ENCODE peak calls at places on chromosomes 5 and 9, in four cellular contexts. One of them, this sample, is unnamed.
A peak's percentile ranks its signal among the peaks of the same experiment; 100 is the strongest.

GRCh38 chr5:176405656-176406435 is 10.5 kb downstream of the CLTB start:
- DNase-seq in lower leg skin: no peak
- DNase-seq in AG10803: no peak
- DNase-seq in Calu3: no peak
- DNase-seq in this sample: no peak

GRCh38 chr5:97541864-97542263 is 358.8 kb upstream of the RIOK2 start:
- DNase-seq in lower leg skin: no peak
- DNase-seq in AG10803: no peak
- DNase-seq in Calu3: no peak
- DNase-seq in this sample: no peak

GRCh38 chr5:58545912-58546311 is 37.0 kb upstream of the RAB3C start:
- DNase-seq in lower leg skin: no peak
- DNase-seq in AG10803: no peak
- DNase-seq in Calu3: no peak
- DNase-seq in this sample: no peak

GRCh38 chr9:22170162-22170932 is 161.2 kb upstream of the CDKN2B start:
- DNase-seq in lower leg skin: no peak
- DNase-seq in AG10803: peak; percentile 84
- DNase-seq in Calu3: no peak
- DNase-seq in this sample: no peak

GRCh38 chr9:32955655-32956478 is 45.6 kb downstream of the APTX start:
- DNase-seq in lower leg skin: no peak
- DNase-seq in AG10803: no peak
- DNase-seq in Calu3: no peak
- DNase-seq in this sample: no peak

GRCh38 chr5:170843870-170844269 is 17.9 kb upstream of the RANBP17 start:
- DNase-seq in lower leg skin: no peak
- DNase-seq in AG10803: no peak
- DNase-seq in Calu3: no peak
- DNase-seq in this sample: no peak

GRCh38 chr5:63573402-63573801 is 388.8 kb downstream of the HTR1A start:
- DNase-seq in lower leg skin: no peak
- DNase-seq in AG10803: no peak
- DNase-seq in Calu3: no peak
- DNase-seq in this sample: no peak

GRCh38 chr5:75551471-75551870 is 39.8 kb downstream of the POLK start:
- DNase-seq in lower leg skin: no peak
- DNase-seq in AG10803: peak; percentile 74
- DNase-seq in Calu3: no peak
- DNase-seq in this sample: no peak

GRCh38 chr9:110257097-110257955 is 1.0 kb upstream of the TXN start:
- DNase-seq in lower leg skin: no peak
- DNase-seq in AG10803: peak; percentile 23
- DNase-seq in Calu3: no peak
- DNase-seq in this sample: no peak

GRCh38 chr9:34227445-34227844 is 48.6 kb downstream of the UBAP1 start:
- DNase-seq in lower leg skin: no peak
- DNase-seq in AG10803: peak; percentile 43
- DNase-seq in Calu3: no peak
- DNase-seq in this sample: no peak

GRCh38 chr9:92740446-92740961 is 24.1 kb downstream of the BICD2 start:
- DNase-seq in lower leg skin: no peak
- DNase-seq in AG10803: no peak
- DNase-seq in Calu3: no peak
- DNase-seq in this sample: no peak

GRCh38 chr9:93968451-93969327 is 13.5 kb upstream of the BARX1 start:
- DNase-seq in lower leg skin: no peak
- DNase-seq in AG10803: no peak
- DNase-seq in Calu3: peak; percentile 46
- DNase-seq in this sample: no peak

GRCh38 chr9:124075761-124076160 is 64.2 kb downstream of the LHX2 start:
- DNase-seq in lower leg skin: no peak
- DNase-seq in AG10803: no peak
- DNase-seq in Calu3: no peak
- DNase-seq in this sample: no peak

GRCh38 chr5:89276566-89277305 is 393.8 kb upstream of the MEF2C start:
- DNase-seq in lower leg skin: no peak
- DNase-seq in AG10803: no peak
- DNase-seq in Calu3: no peak
- DNase-seq in this sample: no peak

GRCh38 chr5:143188083-143188482 is 215.4 kb downstream of the NR3C1 start:
- DNase-seq in lower leg skin: no peak
- DNase-seq in AG10803: no peak
- DNase-seq in Calu3: no peak
- DNase-seq in this sample: no peak

GRCh38 chr9:89598926-89599325 is 5.9 kb upstream of the GADD45G start:
- DNase-seq in lower leg skin: no peak
- DNase-seq in AG10803: no peak
- DNase-seq in Calu3: no peak
- DNase-seq in this sample: no peak

GRCh38 chr5:107476783-107477182 is 194.0 kb downstream of the EFNA5 start:
- DNase-seq in lower leg skin: no peak
- DNase-seq in AG10803: no peak
- DNase-seq in Calu3: peak; percentile 67
- DNase-seq in this sample: no peak

GRCh38 chr9:128215491-128216404 is 12.6 kb downstream of the DNM1 start:
- DNase-seq in lower leg skin: peak; percentile 69
- DNase-seq in AG10803: peak; percentile 83
- DNase-seq in Calu3: no peak
- DNase-seq in this sample: no peak

GRCh38 chr5:42812620-42813019 is 928 bp upstream of the SELENOP start:
- DNase-seq in lower leg skin: no peak
- DNase-seq in AG10803: no peak
- DNase-seq in Calu3: no peak
- DNase-seq in this sample: no peak

GRCh38 chr9:127207734-127208410 is 56.7 kb upstream of the GARNL3 start:
- DNase-seq in lower leg skin: no peak
- DNase-seq in AG10803: no peak
- DNase-seq in Calu3: no peak
- DNase-seq in this sample: no peak

GRCh38 chr9:136395345-136396218 is 4.4 kb downstream of the SNAPC4 start:
- DNase-seq in lower leg skin: no peak
- DNase-seq in AG10803: no peak
- DNase-seq in Calu3: no peak
- DNase-seq in this sample: no peak

DNA sequence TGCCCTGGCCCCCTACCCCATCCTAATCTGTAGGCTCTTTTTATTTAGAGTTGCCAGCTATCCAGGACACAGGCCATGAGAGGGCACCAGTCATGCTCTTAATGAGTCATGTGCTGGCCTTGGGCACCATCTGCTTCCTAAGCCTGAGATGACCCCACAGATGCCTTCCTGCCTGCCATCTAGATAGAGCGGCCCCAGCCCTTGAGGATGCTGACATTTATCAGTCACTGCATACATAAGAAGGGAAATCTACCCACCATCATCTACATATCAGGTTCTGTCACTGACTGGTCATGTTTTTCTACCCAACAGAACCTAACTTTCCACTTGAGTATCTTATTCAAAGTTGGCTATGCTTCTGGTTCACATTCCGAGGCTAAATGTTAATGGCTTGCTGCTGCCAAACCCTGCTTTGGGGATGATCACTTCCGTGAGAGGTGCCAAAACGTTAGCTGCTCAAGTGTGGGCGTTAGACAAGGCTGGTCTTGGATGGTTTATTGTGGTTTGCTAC is 49.9 kb upstream of the TTC23L start:
- DNase-seq in lower leg skin: no peak
- DNase-seq in AG10803: peak; percentile 89
- DNase-seq in Calu3: no peak
- DNase-seq in this sample: no peak
- TF ChIP-seq CTCF in lower leg skin: no peak
- TF ChIP-seq CTCF in AG10803: peak; percentile 9
- TF ChIP-seq CTCF in Calu3: no peak
- TF ChIP-seq CTCF in this sample: no peak

DNA sequence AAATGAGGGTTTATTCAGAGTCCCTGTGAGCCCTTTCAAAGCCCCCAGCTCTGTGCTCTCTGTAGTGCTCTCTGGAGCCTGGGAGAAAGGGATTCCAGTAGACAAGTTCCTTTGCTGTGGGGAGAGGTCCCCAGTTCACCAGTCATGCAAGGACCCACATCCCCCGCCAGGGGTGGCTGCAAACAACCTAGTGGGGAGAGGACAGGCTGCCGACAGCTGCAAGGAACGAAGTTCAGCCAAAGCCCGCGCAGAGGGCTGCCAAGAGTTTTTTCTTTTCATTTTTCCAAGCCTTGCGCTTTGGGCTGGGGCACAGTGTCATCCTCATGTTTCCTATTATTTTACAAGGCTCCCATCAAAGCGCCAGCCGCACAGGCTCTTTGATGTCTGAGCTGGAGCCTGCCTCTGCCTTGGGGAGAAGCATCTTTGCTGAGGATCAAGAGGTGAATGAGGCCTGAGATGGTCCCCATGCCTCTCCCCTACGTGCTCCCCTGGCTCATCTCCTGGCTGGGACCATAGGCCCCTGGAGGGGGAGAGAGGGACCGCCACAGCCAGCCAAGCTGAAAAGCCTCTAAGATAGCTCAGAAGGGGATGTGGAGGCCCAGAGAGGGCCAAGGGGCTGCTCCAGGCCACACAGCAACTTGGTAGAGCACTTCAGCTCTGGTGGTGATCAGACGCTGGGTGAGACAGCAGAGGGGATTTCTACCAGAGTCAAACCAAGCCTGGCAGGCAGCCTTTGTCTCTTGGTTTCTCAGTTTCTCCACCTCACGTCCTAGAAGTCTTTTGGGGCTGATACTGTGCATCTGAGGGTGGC is 50.5 kb upstream of the SYNPO start:
- DNase-seq in lower leg skin: no peak
- DNase-seq in AG10803: peak; percentile 61
- DNase-seq in Calu3: no peak
- DNase-seq in this sample: no peak
- TF ChIP-seq CTCF in lower leg skin: no peak
- TF ChIP-seq CTCF in AG10803: peak; percentile 72
- TF ChIP-seq CTCF in Calu3: no peak
- TF ChIP-seq CTCF in this sample: peak; percentile 59

DNA sequence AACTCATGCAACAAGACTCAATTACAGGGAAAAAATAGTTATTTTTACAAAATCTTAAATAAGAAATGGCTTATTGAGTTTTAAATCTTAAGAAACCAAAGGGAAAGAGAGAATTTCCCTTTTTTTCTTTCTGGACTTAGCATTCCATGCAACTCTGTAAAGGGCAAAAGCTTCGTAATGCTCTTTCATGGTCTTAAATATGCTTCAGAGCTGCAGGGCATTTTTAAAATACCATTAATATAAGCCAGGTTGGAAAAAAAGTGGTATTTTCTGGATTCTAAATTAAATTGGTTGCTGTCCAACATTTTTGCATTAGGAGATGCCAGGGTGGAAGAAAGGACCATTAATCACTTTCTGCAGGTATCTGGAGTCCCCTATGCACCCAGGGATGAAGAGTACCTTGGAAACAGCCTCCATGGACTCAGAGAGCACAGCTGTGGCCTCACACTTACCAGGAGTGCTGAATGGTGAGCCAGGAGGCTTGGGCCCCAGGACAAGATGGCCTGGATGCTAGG is 215.1 kb upstream of the DAPK1 start:
- DNase-seq in lower leg skin: no peak
- DNase-seq in AG10803: peak; percentile 45
- DNase-seq in Calu3: no peak
- DNase-seq in this sample: no peak
- TF ChIP-seq CTCF in lower leg skin: no peak
- TF ChIP-seq CTCF in AG10803: no peak
- TF ChIP-seq CTCF in Calu3: no peak
- TF ChIP-seq CTCF in this sample: no peak

DNA sequence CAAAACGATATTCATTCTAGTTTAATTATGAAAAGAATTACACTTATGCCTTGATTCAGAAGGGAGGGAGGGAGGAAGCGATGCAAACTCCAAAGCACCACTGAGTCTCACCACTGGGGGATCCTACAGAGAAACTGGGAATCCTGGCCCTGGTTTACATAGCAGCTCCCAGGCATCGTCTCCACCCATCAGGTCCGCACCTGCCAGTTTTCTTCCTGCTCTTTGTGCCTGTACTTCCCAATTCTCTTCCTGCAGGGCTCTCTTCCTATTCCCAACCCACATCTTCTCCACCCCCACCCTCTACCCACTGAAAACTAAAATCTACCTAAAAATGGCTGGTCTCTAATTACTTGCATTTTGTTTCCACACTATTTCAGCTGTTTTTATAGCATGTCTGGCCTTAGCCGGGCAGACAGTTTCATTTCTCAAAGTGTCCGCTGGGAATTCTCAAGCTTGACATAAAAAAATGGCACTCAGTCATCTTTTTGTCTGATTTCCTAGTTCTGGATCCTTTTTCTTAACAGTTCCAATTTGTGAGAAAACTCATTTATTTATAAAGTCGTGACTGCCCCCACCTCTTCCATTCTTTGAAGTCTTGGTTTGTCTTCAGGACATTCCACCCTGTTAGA is 1.6 kb upstream of the TNIP1 start:
- DNase-seq in lower leg skin: no peak
- DNase-seq in AG10803: no peak
- DNase-seq in Calu3: peak; percentile 64
- DNase-seq in this sample: no peak
- TF ChIP-seq CTCF in lower leg skin: no peak
- TF ChIP-seq CTCF in AG10803: peak; percentile 44
- TF ChIP-seq CTCF in Calu3: no peak
- TF ChIP-seq CTCF in this sample: no peak

GRCh38 chr5:16930487-16930886 is 5.6 kb downstream of the MYO10 start:
- DNase-seq in lower leg skin: no peak
- DNase-seq in AG10803: no peak
- DNase-seq in Calu3: no peak
- DNase-seq in this sample: no peak
- TF ChIP-seq CTCF in lower leg skin: no peak
- TF ChIP-seq CTCF in AG10803: no peak
- TF ChIP-seq CTCF in Calu3: no peak
- TF ChIP-seq CTCF in this sample: no peak

GRCh38 chr5:10424124-10424731 is 17.5 kb upstream of the ROPN1L start:
- DNase-seq in lower leg skin: no peak
- DNase-seq in AG10803: peak; percentile 48
- DNase-seq in Calu3: peak; percentile 12
- DNase-seq in this sample: no peak
- TF ChIP-seq CTCF in lower leg skin: no peak
- TF ChIP-seq CTCF in AG10803: peak; percentile 68
- TF ChIP-seq CTCF in Calu3: no peak
- TF ChIP-seq CTCF in this sample: peak; percentile 61

DNA sequence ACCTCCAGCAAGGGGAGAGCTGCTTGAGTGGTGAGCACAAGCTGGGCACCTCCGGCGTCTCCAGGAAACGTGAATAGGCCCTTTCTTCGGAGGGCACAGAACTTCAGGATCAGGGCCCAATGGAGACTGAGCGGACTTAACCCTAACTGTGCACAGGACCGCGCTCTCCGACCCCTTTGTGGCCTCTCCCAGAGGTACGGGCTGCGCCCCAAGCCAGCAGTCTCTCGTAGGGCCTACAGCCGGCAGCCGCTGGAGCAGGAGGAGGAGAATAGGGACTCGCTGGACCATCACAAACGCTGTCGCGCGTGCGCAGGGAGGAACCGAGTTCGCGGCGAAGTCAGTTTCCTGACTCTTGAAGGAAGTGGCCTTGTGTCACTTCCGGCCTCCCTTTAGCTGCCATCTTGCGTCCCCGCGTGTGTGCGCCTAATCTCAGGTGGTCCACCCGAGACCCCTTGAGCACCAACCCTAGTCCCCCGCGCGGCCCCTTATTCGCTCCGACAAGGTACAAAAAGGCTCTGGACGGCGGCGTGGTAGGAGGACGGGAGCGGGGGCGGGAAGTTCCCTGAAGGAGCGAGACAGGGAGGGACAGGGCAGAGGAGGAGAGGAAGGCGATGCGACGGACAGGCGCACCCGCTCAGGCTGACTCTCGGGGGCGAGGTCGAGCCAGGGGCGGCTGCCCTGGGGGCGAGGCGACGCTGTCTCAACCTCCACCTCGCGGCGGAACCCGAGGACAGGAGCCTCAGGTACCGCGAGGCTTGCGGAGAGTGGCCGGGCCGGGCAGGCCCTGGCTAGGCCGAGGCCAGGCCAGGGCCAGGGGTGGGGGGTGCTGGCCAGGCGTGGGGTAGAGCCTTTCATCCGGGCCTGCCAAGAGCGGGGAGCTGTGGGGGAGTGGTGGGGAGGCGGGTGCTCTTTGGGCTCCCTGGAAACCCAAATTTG is at the start of gene BTF3:
- DNase-seq in lower leg skin: peak; percentile 94
- DNase-seq in AG10803: peak; percentile 97
- DNase-seq in Calu3: peak; percentile 96
- DNase-seq in this sample: peak; percentile 74
- TF ChIP-seq CTCF in lower leg skin: no peak
- TF ChIP-seq CTCF in AG10803: no peak
- TF ChIP-seq CTCF in Calu3: no peak
- TF ChIP-seq CTCF in this sample: no peak